ENCODE peak calls at places on chromosomes 4 and X, in ten cellular contexts. K, A, J, D, B, P, F, V, L and I are unnamed samples.

GRCh38 chr4:83582289-83582756 is 46.4 kb downstream of the GPAT3 start:
- DNase-seq in V (no peak), B (no peak), P (no peak), L (no peak), D (peak; percentile 58), F (no peak), J (no peak), A (no peak), K (peak; percentile 26), I (no peak)

GRCh38 chr4:105859233-105859632 is 36.0 kb upstream of the NPNT start:
- DNase-seq in L (peak; percentile 43), F (no peak), J (no peak), B (no peak), A (no peak), D (no peak), P (no peak), V (no peak), K (peak; percentile 77), I (peak; percentile 9)

GRCh38 chrX:120428309-120428708 is 40.8 kb downstream of the LAMP2 start:
- DNase-seq in F (no peak), J (no peak), D (no peak), L (no peak), P (no peak), V (no peak), K (peak; percentile 6), A (no peak), B (no peak), I (no peak)

GRCh38 chr4:11223261-11223660 is 205.4 kb downstream of the HS3ST1 start:
- DNase-seq in K (no peak), L (no peak), B (peak; percentile 79), D (no peak), V (no peak), A (no peak), J (no peak), P (peak; percentile 8), F (no peak), I (no peak)

GRCh38 chr4:165079476-165079875 is 25.8 kb downstream of the TRIM75 start:
- DNase-seq in K (peak; percentile 45), F (no peak), A (no peak), B (peak; percentile 38), J (no peak), D (no peak), L (no peak), P (no peak), V (no peak), I (no peak)

GRCh38 chr4:181807771-181808170 is 435.4 kb upstream of the TENM3 start:
- DNase-seq in F (no peak), P (no peak), A (no peak), K (peak; percentile 41), B (no peak), D (no peak), L (no peak), J (no peak), V (no peak), I (no peak)

GRCh38 chr4:149914521-149915115 is 99.0 kb upstream of the IQCM start:
- DNase-seq in A (peak; percentile 54), L (peak; percentile 41), J (no peak), F (no peak), P (peak; percentile 73), K (peak; percentile 66), V (no peak), D (peak; percentile 58), B (no peak), I (no peak)

GRCh38 chr4:4430492-4431195 is 43.7 kb downstream of the NSG1 start:
- DNase-seq in A (peak; percentile 69), V (peak; percentile 7), D (peak; percentile 86), L (peak; percentile 94), P (peak; percentile 59), K (peak; percentile 90), F (peak; percentile 55), J (peak; percentile 11), B (peak; percentile 19), I (no peak)

GRCh38 chr4:141501931-141502330 is 134.5 kb upstream of the IL15 start:
- DNase-seq in L (peak; percentile 47), J (no peak), D (no peak), A (no peak), K (peak; percentile 35), B (no peak), F (no peak), V (no peak), P (no peak), I (no peak)

GRCh38 chr4:23368081-23368697 is 521.7 kb downstream of the PPARGC1A start:
- DNase-seq in J (no peak), A (peak; percentile 72), D (no peak), B (peak; percentile 44), V (no peak), P (no peak), K (no peak), L (no peak), F (no peak), I (no peak)

GRCh38 chr4:1792832-1793495 is at the start of gene FGFR3:
- DNase-seq in V (no peak), P (no peak), J (no peak), D (no peak), K (no peak), A (peak; percentile 78), B (peak; percentile 48), L (peak; percentile 78), F (peak; percentile 65), I (no peak)

GRCh38 chr4:184895012-184895795 is 69.4 kb upstream of the ACSL1 start:
- DNase-seq in A (no peak), P (no peak), F (no peak), D (no peak), J (no peak), V (no peak), B (no peak), L (no peak), K (no peak), I (no peak)

GRCh38 chr4:143438710-143439109 is 74.8 kb upstream of the SMARCA5 start:
- DNase-seq in B (no peak), L (no peak), V (no peak), J (no peak), D (no peak), F (no peak), K (no peak), P (no peak), A (no peak), I (no peak)

GRCh38 chr4:73772353-73772752 is 32.0 kb downstream of the CXCL8 start:
- DNase-seq in V (no peak), J (no peak), F (no peak), L (no peak), P (no peak), K (no peak), A (no peak), B (no peak), D (no peak), I (no peak)

GRCh38 chr4:153518001-153518400 is 51.8 kb downstream of the TMEM131L start:
- DNase-seq in D (no peak), F (no peak), V (no peak), A (no peak), P (no peak), L (no peak), J (no peak), B (no peak), K (no peak), I (no peak)

GRCh38 chr4:119300072-119300387 is 21.9 kb downstream of the FABP2 start:
- DNase-seq in D (no peak), K (peak; percentile 59), V (no peak), L (peak; percentile 31), B (no peak), J (no peak), F (peak; percentile 15), A (peak; percentile 14), P (peak; percentile 19), I (peak; percentile 13)

GRCh38 chr4:85488416-85488815 is 13.5 kb downstream of the ARHGAP24 start:
- DNase-seq in J (no peak), F (no peak), A (no peak), K (no peak), D (no peak), V (no peak), B (peak; percentile 2), L (no peak), P (no peak), I (no peak)

GRCh38 chr4:40432504-40432903 is 97.4 kb downstream of the CHRNA9 start:
- DNase-seq in J (no peak), L (no peak), D (no peak), P (no peak), F (no peak), B (no peak), V (no peak), K (no peak), A (no peak), I (no peak)

GRCh38 chrX:139120760-139121159 is 409.2 kb upstream of the FGF13 start:
- DNase-seq in F (no peak), P (no peak), D (no peak), L (no peak), K (peak; percentile 6), B (no peak), A (no peak), J (no peak), V (no peak), I (no peak)